ENCODE peak calls at places on chromosomes 11 and 22, in nine cellular contexts. One of them, this sample, is unnamed.

GRCh38 chr11:78319453-78319955 is 98.1 kb downstream of the GAB2 start:
- DNase-seq in K562: no peak
- DNase-seq in GM23338: no peak
- DNase-seq in prostate gland: no peak
- DNase-seq in GM12892: no peak
- DNase-seq in SK-N-SH: peak; percentile 28
- DNase-seq in H1: no peak
- DNase-seq in HCT116: no peak
- DNase-seq in HL-60: no peak
- DNase-seq in this sample: peak; percentile 36

GRCh38 chr11:116424615-116425261 is 348.0 kb downstream of the BUD13 start:
- DNase-seq in HCT116: no peak
- DNase-seq in prostate gland: no peak
- DNase-seq in SK-N-SH: peak; percentile 30
- DNase-seq in GM23338: no peak
- DNase-seq in H1: no peak
- DNase-seq in HL-60: no peak
- DNase-seq in K562: no peak
- DNase-seq in GM12892: no peak
- DNase-seq in this sample: peak; percentile 4

GRCh38 chr22:37267661-37268413 is 14.5 kb upstream of the CYTH4 start:
- DNase-seq in HCT116: no peak
- DNase-seq in H1: no peak
- DNase-seq in prostate gland: no peak
- DNase-seq in GM23338: no peak
- DNase-seq in SK-N-SH: no peak
- DNase-seq in K562: no peak
- DNase-seq in GM12892: no peak
- DNase-seq in HL-60: peak; percentile 72
- DNase-seq in this sample: no peak

GRCh38 chr11:5300246-5300645 is 1.5 kb downstream of the OR51B4 start:
- DNase-seq in GM12892: no peak
- DNase-seq in HCT116: no peak
- DNase-seq in GM23338: no peak
- DNase-seq in SK-N-SH: no peak
- DNase-seq in prostate gland: no peak
- DNase-seq in HL-60: no peak
- DNase-seq in H1: no peak
- DNase-seq in K562: no peak
- DNase-seq in this sample: peak; percentile 67

GRCh38 chr22:26043031-26043430 is 126.2 kb upstream of the SEZ6L start:
- DNase-seq in prostate gland: no peak
- DNase-seq in HL-60: no peak
- DNase-seq in HCT116: no peak
- DNase-seq in K562: no peak
- DNase-seq in GM23338: no peak
- DNase-seq in GM12892: no peak
- DNase-seq in H1: no peak
- DNase-seq in SK-N-SH: no peak
- DNase-seq in this sample: no peak

GRCh38 chr11:114135737-114136151 is 76.2 kb downstream of the ZBTB16 start:
- DNase-seq in K562: no peak
- DNase-seq in HL-60: peak; percentile 67
- DNase-seq in GM23338: peak; percentile 64
- DNase-seq in prostate gland: no peak
- DNase-seq in GM12892: no peak
- DNase-seq in H1: no peak
- DNase-seq in SK-N-SH: no peak
- DNase-seq in HCT116: no peak
- DNase-seq in this sample: no peak

GRCh38 chr11:87299041-87299481 is 261.3 kb downstream of the TMEM135 start:
- DNase-seq in HCT116: no peak
- DNase-seq in SK-N-SH: no peak
- DNase-seq in prostate gland: no peak
- DNase-seq in HL-60: no peak
- DNase-seq in K562: no peak
- DNase-seq in GM12892: no peak
- DNase-seq in GM23338: no peak
- DNase-seq in H1: no peak
- DNase-seq in this sample: no peak

GRCh38 chr11:81644239-81644840 is 1089.3 kb downstream of the FAM181B start:
- DNase-seq in HL-60: peak; percentile 24
- DNase-seq in GM12892: peak; percentile 3
- DNase-seq in prostate gland: no peak
- DNase-seq in H1: no peak
- DNase-seq in HCT116: peak; percentile 4
- DNase-seq in GM23338: peak; percentile 89
- DNase-seq in SK-N-SH: peak; percentile 33
- DNase-seq in K562: peak; percentile 51
- DNase-seq in this sample: peak; percentile 2

GRCh38 chr11:93704237-93704636 is 37.1 kb downstream of the TAF1D start:
- DNase-seq in HL-60: no peak
- DNase-seq in HCT116: no peak
- DNase-seq in H1: no peak
- DNase-seq in GM23338: peak; percentile 25
- DNase-seq in GM12892: no peak
- DNase-seq in SK-N-SH: no peak
- DNase-seq in prostate gland: no peak
- DNase-seq in K562: no peak
- DNase-seq in this sample: no peak

GRCh38 chr11:36306888-36307287 is 10.8 kb downstream of the PRR5L start:
- DNase-seq in GM12892: no peak
- DNase-seq in GM23338: peak; percentile 65
- DNase-seq in SK-N-SH: peak; percentile 37
- DNase-seq in K562: no peak
- DNase-seq in HCT116: peak; percentile 27
- DNase-seq in H1: no peak
- DNase-seq in prostate gland: no peak
- DNase-seq in HL-60: no peak
- DNase-seq in this sample: no peak

GRCh38 chr11:68041617-68042218 is 2.9 kb downstream of the TCIRG1 start:
- DNase-seq in HL-60: no peak
- DNase-seq in HCT116: no peak
- DNase-seq in GM12892: no peak
- DNase-seq in prostate gland: no peak
- DNase-seq in GM23338: no peak
- DNase-seq in H1: peak; percentile 44
- DNase-seq in K562: no peak
- DNase-seq in SK-N-SH: no peak
- DNase-seq in this sample: no peak

GRCh38 chr11:68039526-68040086 is 781 bp downstream of the TCIRG1 start:
- DNase-seq in GM12892: no peak
- DNase-seq in GM23338: peak; percentile 44
- DNase-seq in prostate gland: no peak
- DNase-seq in SK-N-SH: peak; percentile 51
- DNase-seq in HCT116: no peak
- DNase-seq in HL-60: no peak
- DNase-seq in K562: peak; percentile 49
- DNase-seq in H1: peak; percentile 53
- DNase-seq in this sample: no peak

GRCh38 chr11:68040957-68041591 is 2.2 kb downstream of the TCIRG1 start:
- DNase-seq in H1: peak; percentile 46
- DNase-seq in HCT116: no peak
- DNase-seq in GM23338: no peak
- DNase-seq in GM12892: no peak
- DNase-seq in K562: no peak
- DNase-seq in SK-N-SH: peak; percentile 38
- DNase-seq in HL-60: peak; percentile 28
- DNase-seq in prostate gland: no peak
- DNase-seq in this sample: no peak

GRCh38 chr11:68038718-68039525 is at the start of gene TCIRG1:
- DNase-seq in prostate gland: peak; percentile 88
- DNase-seq in HCT116: peak; percentile 49
- DNase-seq in GM23338: peak; percentile 83
- DNase-seq in HL-60: peak; percentile 92
- DNase-seq in K562: peak; percentile 91
- DNase-seq in SK-N-SH: peak; percentile 67
- DNase-seq in GM12892: peak; percentile 97
- DNase-seq in H1: peak; percentile 77
- DNase-seq in this sample: peak; percentile 88

GRCh38 chr11:68040121-68040956 is 1.5 kb downstream of the TCIRG1 start:
- DNase-seq in prostate gland: peak; percentile 56
- DNase-seq in GM23338: peak; percentile 75
- DNase-seq in SK-N-SH: peak; percentile 86
- DNase-seq in HCT116: no peak
- DNase-seq in GM12892: peak; percentile 95
- DNase-seq in K562: peak; percentile 51
- DNase-seq in H1: peak; percentile 61
- DNase-seq in HL-60: peak; percentile 80
- DNase-seq in this sample: peak; percentile 86
- TF ChIP-seq POLR2AphosphoS5 in prostate gland: peak; percentile 54
- TF ChIP-seq POLR2AphosphoS5 in GM23338: no peak
- TF ChIP-seq POLR2AphosphoS5 in SK-N-SH: no peak
- TF ChIP-seq POLR2AphosphoS5 in HCT116: no peak
- TF ChIP-seq POLR2AphosphoS5 in GM12892: no peak
- TF ChIP-seq POLR2AphosphoS5 in K562: peak; percentile 24
- TF ChIP-seq POLR2AphosphoS5 in H1: no peak
- TF ChIP-seq POLR2AphosphoS5 in HL-60: peak; percentile 53
- TF ChIP-seq POLR2AphosphoS5 in this sample: peak; percentile 64

DNA sequence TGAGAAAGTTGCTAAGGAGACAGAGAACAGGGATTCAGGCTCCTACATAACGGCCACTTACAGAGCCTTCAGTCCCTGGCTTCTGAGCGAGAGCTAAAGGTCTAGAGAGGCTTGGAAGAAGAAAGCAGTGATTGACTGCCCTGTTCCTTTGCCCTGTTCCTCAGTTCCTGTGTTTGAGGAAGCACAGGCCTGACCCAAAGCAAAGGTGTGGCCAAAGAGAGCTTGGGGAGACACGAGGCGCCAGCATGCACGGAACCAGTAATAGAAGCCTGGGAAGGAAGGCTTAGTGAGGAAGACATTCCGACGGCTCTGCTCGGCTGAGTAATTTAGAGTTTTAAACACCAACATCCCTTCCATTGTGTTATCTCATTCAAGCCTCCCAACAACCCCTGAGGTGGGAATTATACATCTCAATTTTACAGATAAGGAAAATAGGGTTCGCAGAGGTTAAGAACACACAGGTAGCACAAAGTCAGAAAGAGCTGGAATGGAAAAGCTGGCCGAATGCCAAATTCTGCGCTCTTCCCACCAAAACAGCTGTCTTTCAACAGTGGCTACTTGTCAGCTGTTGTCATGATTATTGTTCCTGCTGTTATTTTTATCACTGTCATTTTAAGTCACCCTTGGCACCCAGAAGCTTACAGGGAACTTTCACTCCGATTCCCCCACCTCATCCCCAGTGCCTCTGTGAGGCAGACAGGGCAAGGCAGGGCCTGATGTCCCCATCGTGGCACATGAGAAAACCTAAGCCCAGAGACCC is 74.3 kb upstream of the CSNK2A3 start:
- DNase-seq in HL-60: no peak
- DNase-seq in HCT116: no peak
- DNase-seq in H1: no peak
- DNase-seq in GM12892: no peak
- DNase-seq in K562: peak; percentile 15
- DNase-seq in GM23338: no peak
- DNase-seq in prostate gland: no peak
- DNase-seq in SK-N-SH: no peak
- DNase-seq in this sample: no peak
- TF ChIP-seq POLR2AphosphoS5 in HL-60: no peak
- TF ChIP-seq POLR2AphosphoS5 in HCT116: no peak
- TF ChIP-seq POLR2AphosphoS5 in H1: no peak
- TF ChIP-seq POLR2AphosphoS5 in GM12892: no peak
- TF ChIP-seq POLR2AphosphoS5 in K562: no peak
- TF ChIP-seq POLR2AphosphoS5 in GM23338: no peak
- TF ChIP-seq POLR2AphosphoS5 in prostate gland: peak; percentile 6
- TF ChIP-seq POLR2AphosphoS5 in SK-N-SH: no peak
- TF ChIP-seq POLR2AphosphoS5 in this sample: no peak

DNA sequence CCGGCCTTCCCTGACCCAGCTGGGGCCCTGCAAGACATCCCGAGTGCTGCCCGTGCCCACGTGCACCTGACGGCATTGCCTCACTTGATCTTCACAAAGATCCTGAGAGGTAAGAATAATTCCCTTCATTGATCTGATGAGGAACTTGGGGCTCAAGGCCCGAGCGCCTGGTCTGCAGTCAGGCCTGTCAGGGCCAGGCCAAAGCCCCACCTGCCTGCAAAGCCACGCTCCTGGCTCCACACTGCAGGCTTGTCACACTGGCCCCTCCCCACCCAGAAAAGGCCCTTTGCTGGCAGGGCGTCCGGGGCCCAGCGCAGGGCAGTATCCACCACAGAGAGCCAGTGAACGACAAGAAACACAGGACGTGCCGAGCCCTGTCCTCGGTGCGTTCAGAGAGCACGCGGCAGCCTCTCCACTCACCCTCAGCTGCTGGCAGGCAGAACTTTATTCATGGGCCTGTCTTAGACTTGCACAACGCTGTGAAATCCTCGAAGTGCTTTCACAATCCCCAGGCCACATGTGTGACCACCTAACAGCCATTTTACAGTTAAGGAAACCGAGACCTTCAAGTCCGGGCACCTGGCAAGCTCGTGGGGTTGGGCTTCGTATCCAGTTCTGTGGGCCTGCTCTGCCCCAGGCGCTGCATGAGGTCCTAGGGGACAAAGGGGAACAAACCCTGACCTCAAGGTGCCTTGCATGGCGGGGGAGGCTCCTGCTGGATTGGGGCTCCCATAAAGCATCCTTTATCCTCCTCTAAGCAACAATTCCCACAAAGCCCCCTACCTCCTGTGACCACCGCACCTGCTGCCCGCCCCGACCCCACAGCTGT is 14.7 kb downstream of the KIAA0930 start:
- DNase-seq in prostate gland: peak; percentile 72
- DNase-seq in SK-N-SH: no peak
- DNase-seq in HCT116: no peak
- DNase-seq in K562: no peak
- DNase-seq in GM12892: no peak
- DNase-seq in HL-60: peak; percentile 96
- DNase-seq in GM23338: no peak
- DNase-seq in H1: no peak
- DNase-seq in this sample: no peak
- TF ChIP-seq POLR2AphosphoS5 in prostate gland: peak; percentile 76
- TF ChIP-seq POLR2AphosphoS5 in SK-N-SH: no peak
- TF ChIP-seq POLR2AphosphoS5 in HCT116: no peak
- TF ChIP-seq POLR2AphosphoS5 in K562: no peak
- TF ChIP-seq POLR2AphosphoS5 in GM12892: no peak
- TF ChIP-seq POLR2AphosphoS5 in HL-60: peak; percentile 93
- TF ChIP-seq POLR2AphosphoS5 in GM23338: no peak
- TF ChIP-seq POLR2AphosphoS5 in H1: no peak
- TF ChIP-seq POLR2AphosphoS5 in this sample: no peak

DNA sequence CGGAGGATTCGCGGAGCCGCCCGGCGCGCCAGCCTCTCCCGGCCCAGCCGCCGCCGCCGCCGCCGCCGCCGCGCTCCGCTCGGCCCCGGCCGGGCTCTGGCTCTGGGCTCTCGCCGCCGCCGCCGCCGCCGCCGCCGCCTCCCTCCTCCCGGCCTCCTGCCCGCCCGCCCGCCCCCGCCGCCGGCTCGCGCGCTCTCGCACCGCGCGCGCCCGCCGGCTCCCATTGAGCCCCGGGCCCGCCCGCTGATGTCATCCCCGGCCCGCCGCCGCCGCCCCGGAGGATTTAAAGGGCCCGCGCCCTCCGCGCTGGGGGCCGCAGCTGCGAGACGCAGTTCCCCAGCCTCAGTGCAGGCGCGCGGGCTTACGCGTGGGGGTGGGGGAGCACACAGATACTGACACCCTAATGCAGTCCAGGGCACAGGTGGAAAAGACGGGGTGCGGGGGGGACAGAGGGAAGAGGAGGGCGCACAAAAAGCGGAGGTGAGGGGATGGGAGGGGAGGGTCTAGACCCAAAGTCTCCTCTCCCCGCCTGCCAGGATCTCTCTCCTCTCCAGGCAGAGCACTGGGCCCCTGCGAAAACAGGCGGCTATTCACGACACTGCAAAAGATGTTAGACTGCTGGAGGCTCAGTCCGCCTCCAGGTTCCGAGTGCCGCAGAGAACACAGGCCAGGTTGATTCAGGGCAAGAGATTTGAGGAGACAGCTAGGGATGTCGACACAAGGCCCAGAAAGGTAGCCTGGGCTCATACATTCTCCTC is at the start of gene CSNK1E:
- DNase-seq in prostate gland: peak; percentile 76
- DNase-seq in HCT116: no peak
- DNase-seq in K562: peak; percentile 86
- DNase-seq in HL-60: peak; percentile 51
- DNase-seq in SK-N-SH: peak; percentile 89
- DNase-seq in GM12892: peak; percentile 87
- DNase-seq in GM23338: peak; percentile 83
- DNase-seq in H1: peak; percentile 84
- DNase-seq in this sample: peak; percentile 47
- TF ChIP-seq POLR2AphosphoS5 in prostate gland: peak; percentile 41
- TF ChIP-seq POLR2AphosphoS5 in HCT116: no peak
- TF ChIP-seq POLR2AphosphoS5 in K562: no peak
- TF ChIP-seq POLR2AphosphoS5 in HL-60: no peak
- TF ChIP-seq POLR2AphosphoS5 in SK-N-SH: no peak
- TF ChIP-seq POLR2AphosphoS5 in GM12892: no peak
- TF ChIP-seq POLR2AphosphoS5 in GM23338: peak; percentile 70
- TF ChIP-seq POLR2AphosphoS5 in H1: peak; percentile 70
- TF ChIP-seq POLR2AphosphoS5 in this sample: no peak

This sample was measured in endothelial cell of umbilical vein.